ENCODE peak calls at places on chromosomes 4 and X, in four cellular contexts. Y, P, H and F are unnamed samples.

GRCh38 chr4:137572163-137572562 is 39.9 kb upstream of the PCDH18 start:
- DNase-seq in Y (no peak), P (no peak), H (no peak), F (no peak)

GRCh38 chr4:24743931-24744330 is 51.4 kb upstream of the SOD3 start:
- DNase-seq in Y (no peak), P (no peak), H (no peak), F (no peak)

GRCh38 chr4:110622841-110623709 is at the start of gene PITX2:
- DNase-seq in Y (peak; percentile 95), P (peak; percentile 67), H (peak; percentile 81), F (no peak)

GRCh38 chrX:150159537-150159936 is 203.6 kb upstream of the MAMLD1 start:
- DNase-seq in Y (no peak), P (no peak), H (no peak), F (no peak)

GRCh38 chr4:53313510-53313909 is 52.4 kb downstream of the SCFD2 start:
- DNase-seq in Y (no peak), P (no peak), H (no peak), F (no peak)

GRCh38 chr4:29805245-29805644 is 914.9 kb upstream of the PCDH7 start:
- DNase-seq in Y (no peak), P (no peak), H (no peak), F (no peak)

GRCh38 chrX:18934708-18935107 is 49.2 kb downstream of the PHKA2 start:
- DNase-seq in Y (no peak), P (no peak), H (no peak), F (no peak)

GRCh38 chr4:8613421-8614364 is 21.1 kb downstream of the CPZ start:
- DNase-seq in Y (no peak), P (peak; percentile 4), H (peak; percentile 36), F (no peak)

GRCh38 chr4:137125011-137125410 is 407.3 kb downstream of the PCDH18 start:
- DNase-seq in Y (peak; percentile 40), P (no peak), H (no peak), F (no peak)

GRCh38 chr4:12926189-12927066 is 557.7 kb downstream of the RAB28 start:
- DNase-seq in Y (no peak), P (no peak), H (no peak), F (no peak)

GRCh38 chr4:154349829-154350228 is 141.8 kb downstream of the DCHS2 start:
- DNase-seq in Y (no peak), P (no peak), H (no peak), F (no peak)

GRCh38 chr4:172786039-172786792 is 382.4 kb upstream of the GALNT7 start:
- DNase-seq in Y (no peak), P (no peak), H (no peak), F (no peak)

GRCh38 chr4:154739111-154739510 is 4.7 kb upstream of the LRAT start:
- DNase-seq in Y (no peak), P (no peak), H (no peak), F (no peak)

GRCh38 chr4:73523126-73523525 is 41.6 kb downstream of the AFM start:
- DNase-seq in Y (no peak), P (no peak), H (no peak), F (no peak)

GRCh38 chr4:23194751-23195150 is 502.0 kb downstream of the GBA3 start:
- DNase-seq in Y (no peak), P (no peak), H (no peak), F (no peak)

GRCh38 chr4:53004497-53005148 is 142.5 kb downstream of the RASL11B start:
- DNase-seq in Y (no peak), P (no peak), H (no peak), F (no peak)

GRCh38 chrX:68060506-68061205 is 372.6 kb downstream of the OPHN1 start:
- DNase-seq in Y (no peak), P (no peak), H (no peak), F (no peak)

GRCh38 chrX:132676102-132676501 is 187.3 kb upstream of the MBNL3 start:
- DNase-seq in Y (no peak), P (no peak), H (no peak), F (no peak)

GRCh38 chrX:5959286-5959685 is 269.4 kb downstream of the NLGN4X start:
- DNase-seq in Y (no peak), P (no peak), H (no peak), F (no peak)

GRCh38 chrX:122866527-122866926 is 317.6 kb upstream of the GRIA3 start:
- DNase-seq in Y (peak; percentile 55), P (no peak), H (no peak), F (no peak)

GRCh38 chrX:53287493-53288138 is 6.2 kb upstream of the IQSEC2 start:
- DNase-seq in Y (no peak), P (peak; percentile 68), H (no peak), F (peak; percentile 14)

GRCh38 chr4:106104276-106104675 is 209.0 kb downstream of the NPNT start:
- DNase-seq in Y (no peak), P (no peak), H (no peak), F (no peak)

GRCh38 chr4:10762541-10762940 is 78.0 kb upstream of the CLNK start:
- DNase-seq in Y (peak; percentile 43), P (no peak), H (no peak), F (no peak)

GRCh38 chrX:71053217-71053621 is 14.9 kb downstream of the SNX12 start:
- DNase-seq in Y (no peak), P (no peak), H (no peak), F (no peak)

GRCh38 chr4:99947608-99948007 is 1.2 kb upstream of the DNAJB14 start:
- DNase-seq in Y (no peak), P (no peak), H (no peak), F (no peak)

GRCh38 chrX:48540015-48540350 is 469 bp downstream of the TBC1D25 start:
- DNase-seq in Y (no peak), P (peak; percentile 29), H (no peak), F (no peak)

GRCh38 chrX:108165349-108166111 is 74.0 kb downstream of the ATG4A start:
- DNase-seq in Y (no peak), P (no peak), H (no peak), F (no peak)

GRCh38 chr4:130336585-130337217 is 1240.7 kb downstream of the C4orf33 start:
- DNase-seq in Y (no peak), P (no peak), H (no peak), F (no peak)

GRCh38 chr4:176726803-176727202 is 65.9 kb downstream of the VEGFC start:
- DNase-seq in Y (no peak), P (no peak), H (no peak), F (no peak)

GRCh38 chrX:28582494-28582893 is 4.8 kb upstream of the IL1RAPL1 start:
- DNase-seq in Y (no peak), P (no peak), H (no peak), F (no peak)

GRCh38 chr4:25090516-25090915 is 59.8 kb upstream of the LGI2 start:
- DNase-seq in Y (no peak), P (no peak), H (no peak), F (no peak)

GRCh38 chrX:138964501-138964900 is 253.0 kb upstream of the FGF13 start:
- DNase-seq in Y (no peak), P (no peak), H (no peak), F (no peak)

GRCh38 chrX:124300412-124300811 is 32.0 kb upstream of the TEX13D start:
- DNase-seq in Y (no peak), P (no peak), H (no peak), F (no peak)

GRCh38 chrX:133359466-133359865 is 55.8 kb downstream of the GPC4 start:
- DNase-seq in Y (no peak), P (no peak), H (no peak), F (no peak)

GRCh38 chr4:52173470-52174055 is 122.5 kb downstream of the SPATA18 start:
- DNase-seq in Y (peak; percentile 24), P (peak; percentile 50), H (no peak), F (no peak)

GRCh38 chrX:137234651-137235402 is 201.0 kb upstream of the GPR101 start:
- DNase-seq in Y (no peak), P (no peak), H (no peak), F (no peak)

GRCh38 chr4:90069151-90069550 is 58.0 kb upstream of the CCSER1 start:
- DNase-seq in Y (no peak), P (no peak), H (no peak), F (no peak)

GRCh38 chr4:90078440-90078839 is 48.8 kb upstream of the CCSER1 start:
- DNase-seq in Y (no peak), P (no peak), H (no peak), F (no peak)

GRCh38 chr4:90080116-90080515 is 47.1 kb upstream of the CCSER1 start:
- DNase-seq in Y (no peak), P (no peak), H (no peak), F (no peak)

GRCh38 chr4:90071289-90072235 is 55.6 kb upstream of the CCSER1 start:
- DNase-seq in Y (no peak), P (no peak), H (no peak), F (no peak)

DNA sequence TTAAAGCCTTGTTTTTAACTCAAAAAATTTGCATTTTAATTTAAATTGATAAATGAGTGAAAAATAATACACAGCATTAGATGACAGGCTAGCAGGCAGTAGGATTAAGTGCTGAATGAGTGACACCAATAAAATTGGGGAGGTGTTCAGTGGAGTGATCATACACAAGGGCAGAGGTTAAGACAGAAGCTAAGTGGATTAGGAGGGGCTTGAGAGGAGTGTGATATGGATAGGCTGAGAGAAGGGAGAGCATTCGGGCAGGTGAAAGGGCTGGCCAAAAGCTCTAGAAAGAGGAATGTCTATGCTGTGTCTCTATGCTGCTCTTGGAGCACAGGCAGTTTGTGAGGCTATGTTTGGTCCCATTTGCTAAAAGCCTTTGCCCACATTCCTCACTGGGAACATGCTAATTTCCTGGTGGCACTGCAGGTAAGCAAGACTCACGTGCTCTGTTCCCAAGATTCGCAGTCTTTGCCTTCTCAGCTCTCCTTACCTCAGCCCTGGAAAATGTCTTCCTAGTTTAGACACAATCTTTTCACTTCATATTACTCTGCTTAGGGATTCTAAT is 52.8 kb upstream of the CCSER1 start:
- DNase-seq in Y (no peak), P (no peak), H (no peak), F (no peak)
- H3K4me3 ChIP-seq in Y (no peak overlapping the region), P (no peak overlapping the region), H (no peak overlapping the region), F (no peak overlapping the region)

GRCh38 chr4:95898226-95898625 is 58.3 kb downstream of the PDHA2 start:
- DNase-seq in Y (no peak), P (no peak), H (no peak), F (no peak)
- TF ChIP-seq CTCF in Y (no peak), P (no peak), H (no peak), F (no peak)

GRCh38 chr4:142035556-142035955 is 399.2 kb downstream of the IL15 start:
- DNase-seq in Y (no peak), P (no peak), H (no peak), F (no peak)
- H3K4me3 ChIP-seq in Y (no peak overlapping the region), P (no peak overlapping the region), H (no peak overlapping the region), F (no peak overlapping the region)

DNA sequence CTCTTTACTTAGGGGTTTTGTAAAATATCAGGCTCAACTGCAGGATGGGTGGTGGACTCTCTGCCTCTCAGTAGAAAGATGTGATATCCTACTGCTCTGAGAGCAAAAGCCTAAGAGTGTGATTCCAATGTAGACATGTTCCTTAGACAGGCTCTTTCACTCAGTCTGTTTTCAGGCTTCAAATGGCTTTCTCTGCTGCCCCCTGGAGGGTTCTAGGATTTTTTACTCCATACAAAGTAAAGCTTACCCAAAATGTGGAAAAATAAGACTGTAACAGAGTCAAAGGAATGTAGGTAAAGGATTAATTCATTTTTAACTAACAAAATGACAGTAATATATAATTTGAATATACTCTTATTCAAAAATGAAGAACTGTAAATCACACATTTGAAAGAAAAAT is 32.1 kb downstream of the ZGRF1 start:
- DNase-seq in Y (peak; percentile 25), P (no peak), H (no peak), F (no peak)
- TF ChIP-seq CTCF in Y (peak; percentile 72), P (peak; percentile 69), H (peak; percentile 43), F (peak; percentile 67)

GRCh38 chrX:118883994-118884393 is 60.4 kb downstream of the ZCCHC12 start:
- DNase-seq in Y (no peak), P (no peak), H (no peak), F (no peak)
- H3K4me3 ChIP-seq in Y (no peak overlapping the region), P (no peak overlapping the region), H (no peak overlapping the region), F (no peak overlapping the region)